ENCODE peak calls at places on chromosomes 16 and 17, in nine cellular contexts. M, N, O, C, P, R, I, V and T are unnamed samples.

GRCh38 chr16:180101-180920 is at the start of gene HBQ1:
- DNase-seq in M (peak; percentile 11), N (no peak), O (no peak), C (no peak), P (peak; percentile 24), R (no peak), I (no peak), V (peak; percentile 10), T (no peak)

GRCh38 chr16:46897471-46897870 is 13.3 kb downstream of the GPT2 start:
- DNase-seq in M (no peak), N (no peak), O (no peak), C (no peak), P (peak; percentile 51), R (no peak), I (no peak), V (no peak), T (no peak)

GRCh38 chr17:13562271-13562800 is 39.4 kb downstream of the HS3ST3A1 start:
- DNase-seq in M (peak; percentile 71), N (peak; percentile 41), O (no peak), C (peak; percentile 98), P (no peak), R (no peak), I (no peak), V (no peak), T (peak; percentile 92)

GRCh38 chr16:4883501-4883900 is 36.2 kb downstream of the UBN1 start:
- DNase-seq in M (no peak), N (no peak), O (no peak), C (no peak), P (no peak), R (no peak), I (no peak), V (no peak), T (no peak)

GRCh38 chr17:6559753-6560215 is 3.4 kb upstream of the PITPNM3 start:
- DNase-seq in M (no peak), N (no peak), O (no peak), C (no peak), P (no peak), R (no peak), I (no peak), V (no peak), T (no peak)

GRCh38 chr16:70749681-70750601 is 51.0 kb downstream of the VAC14 start:
- DNase-seq in M (peak; percentile 30), N (no peak), O (no peak), C (peak; percentile 33), P (no peak), R (peak; percentile 40), I (no peak), V (no peak), T (no peak)

GRCh38 chr17:58224315-58224714 is 5.3 kb upstream of the MKS1 start:
- DNase-seq in M (peak; percentile 32), N (no peak), O (no peak), C (peak; percentile 60), P (no peak), R (no peak), I (no peak), V (no peak), T (peak; percentile 73)

GRCh38 chr17:18261146-18261515 is 669 bp downstream of the MIEF2 start:
- DNase-seq in M (peak; percentile 29), N (peak; percentile 83), O (no peak), C (peak; percentile 39), P (peak; percentile 79), R (peak; percentile 90), I (no peak), V (peak; percentile 47), T (peak; percentile 49)

GRCh38 chr17:7405882-7406825 is 1.5 kb upstream of the NLGN2 start:
- DNase-seq in M (no peak), N (no peak), O (no peak), C (no peak), P (no peak), R (no peak), I (no peak), V (no peak), T (no peak)

GRCh38 chr16:87498324-87499188 is 5.7 kb upstream of the ZCCHC14 start:
- DNase-seq in M (no peak), N (no peak), O (no peak), C (no peak), P (no peak), R (no peak), I (no peak), V (no peak), T (no peak)

GRCh38 chr17:83079766-83080616 is 582 bp downstream of the METRNL start:
- DNase-seq in M (no peak), N (no peak), O (no peak), C (no peak), P (no peak), R (no peak), I (no peak), V (no peak), T (no peak)

GRCh38 chr17:29181226-29181625 is 1.0 kb upstream of the MYO18A start:
- DNase-seq in M (no peak), N (no peak), O (no peak), C (no peak), P (no peak), R (no peak), I (no peak), V (no peak), T (no peak)

GRCh38 chr17:64706224-64707076 is 44.3 kb upstream of the SMURF2 start:
- DNase-seq in M (no peak), N (no peak), O (no peak), C (no peak), P (no peak), R (no peak), I (no peak), V (peak; percentile 41), T (no peak)

GRCh38 chr16:15493416-15494181 is 59.2 kb downstream of the BMERB1 start:
- DNase-seq in M (peak; percentile 34), N (no peak), O (no peak), C (peak; percentile 94), P (no peak), R (no peak), I (peak; percentile 89), V (no peak), T (peak; percentile 95)

GRCh38 chr17:229130-229944 is 47.9 kb upstream of the DOC2B start:
- DNase-seq in M (peak; percentile 11), N (no peak), O (no peak), C (no peak), P (no peak), R (peak; percentile 55), I (no peak), V (no peak), T (no peak)

GRCh38 chr17:17385502-17385901 is 82.3 kb downstream of the NT5M start:
- DNase-seq in M (no peak), N (no peak), O (no peak), C (no peak), P (peak; percentile 43), R (no peak), I (no peak), V (no peak), T (no peak)

GRCh38 chr16:2085669-2086068 is 37.9 kb downstream of the TSC2 start:
- DNase-seq in M (no peak), N (no peak), O (no peak), C (peak; percentile 29), P (no peak), R (no peak), I (no peak), V (no peak), T (peak; percentile 40)

GRCh38 chr16:8763083-8763482 is 34.4 kb downstream of the TMEM186 start:
- DNase-seq in M (no peak), N (no peak), O (no peak), C (no peak), P (no peak), R (no peak), I (no peak), V (no peak), T (no peak)

GRCh38 chr16:14325921-14326401 is 254.8 kb downstream of the MRTFB start:
- DNase-seq in M (no peak), N (no peak), O (no peak), C (peak; percentile 48), P (no peak), R (no peak), I (no peak), V (no peak), T (peak; percentile 50)

GRCh38 chr16:67988675-67989074 is 8.4 kb upstream of the DPEP3 start:
- DNase-seq in M (no peak), N (no peak), O (no peak), C (no peak), P (no peak), R (no peak), I (no peak), V (no peak), T (no peak)
- H3K4me3 ChIP-seq in M (no peak overlapping the region), N (no peak overlapping the region), O (no peak overlapping the region), C (no peak overlapping the region), P (no peak overlapping the region), R (no peak overlapping the region), I (no peak overlapping the region), V (no peak overlapping the region), T (no peak overlapping the region)

GRCh38 chr17:36755586-36755985 is 154.2 kb downstream of the MRM1 start:
- DNase-seq in M (no peak), N (peak; percentile 31), O (no peak), C (peak; percentile 4), P (no peak), R (no peak), I (no peak), V (peak; percentile 86), T (no peak)
- TF ChIP-seq CTCF in M (peak; percentile 39), N (no peak), O (no peak), C (peak; percentile 37), P (no peak), R (no peak), I (peak; percentile 24), V (peak; percentile 24), T (no peak)

GRCh38 chr16:68643847-68644246 is 1.3 kb upstream of the CDH3 start:
- DNase-seq in M (no peak), N (no peak), O (no peak), C (no peak), P (no peak), R (no peak), I (no peak), V (no peak), T (no peak)

GRCh38 chr16:68640972-68641371 is 4.1 kb upstream of the CDH3 start:
- DNase-seq in M (peak; percentile 35), N (no peak), O (no peak), C (no peak), P (no peak), R (no peak), I (peak; percentile 19), V (no peak), T (peak; percentile 31)

GRCh38 chr16:68643227-68643626 is 1.9 kb upstream of the CDH3 start:
- DNase-seq in M (no peak), N (no peak), O (no peak), C (no peak), P (no peak), R (no peak), I (no peak), V (no peak), T (no peak)

GRCh38 chr16:68642047-68642435 is 3.1 kb upstream of the CDH3 start:
- DNase-seq in M (no peak), N (no peak), O (no peak), C (no peak), P (no peak), R (no peak), I (no peak), V (no peak), T (no peak)

GRCh38 chr16:68642436-68643064 is 2.6 kb upstream of the CDH3 start:
- DNase-seq in M (no peak), N (peak; percentile 67), O (no peak), C (no peak), P (no peak), R (peak; percentile 86), I (no peak), V (no peak), T (no peak)
- H3K4me3 ChIP-seq in M (peak overlapping the region; percentile 12), N (no peak overlapping the region), O (peak overlapping the region; percentile 22), C (no peak overlapping the region), P (no peak overlapping the region), R (peak overlapping the region; percentile 18), I (no peak overlapping the region), V (no peak overlapping the region), T (peak overlapping the region; percentile 12)

GRCh38 chr17:77892469-77893143 is 65.9 kb upstream of the TNRC6C start:
- DNase-seq in M (no peak), N (no peak), O (no peak), C (no peak), P (peak; percentile 7), R (peak; percentile 67), I (no peak), V (no peak), T (no peak)
- TF ChIP-seq CTCF in M (peak; percentile 38), N (no peak), O (no peak), C (peak; percentile 22), P (peak; percentile 7), R (no peak), I (peak; percentile 28), V (no peak), T (peak; percentile 17)